ENCODE peak calls at places on chromosomes 7 and 10, in ten cellular contexts. One of them, this sample, is unnamed.
A peak's percentile ranks its signal among the peaks of the same experiment; 100 is the strongest.

GRCh38 chr10:133166504-133166827 is 6.4 kb downstream of the KNDC1 start:
- DNase-seq in GM23248: no peak
- DNase-seq in Karpas-422: no peak
- DNase-seq in OCI-LY7: no peak
- DNase-seq in hepatocyte: no peak
- DNase-seq in MM.1S: no peak
- DNase-seq in SK-N-SH: no peak
- DNase-seq in PC-3: no peak
- DNase-seq in PC-9: no peak
- DNase-seq in GM23338: no peak
- DNase-seq in this sample: no peak

GRCh38 chr10:51617576-51618298 is 81.7 kb downstream of the CSTF2T start:
- DNase-seq in GM23248: no peak
- DNase-seq in Karpas-422: no peak
- DNase-seq in OCI-LY7: no peak
- DNase-seq in hepatocyte: no peak
- DNase-seq in MM.1S: no peak
- DNase-seq in SK-N-SH: no peak
- DNase-seq in PC-3: peak; percentile 47
- DNase-seq in PC-9: no peak
- DNase-seq in GM23338: no peak
- DNase-seq in this sample: no peak

GRCh38 chr7:122942059-122942458 is 53.4 kb downstream of the TAS2R16 start:
- DNase-seq in GM23248: no peak
- DNase-seq in Karpas-422: no peak
- DNase-seq in OCI-LY7: no peak
- DNase-seq in hepatocyte: no peak
- DNase-seq in MM.1S: no peak
- DNase-seq in SK-N-SH: no peak
- DNase-seq in PC-3: no peak
- DNase-seq in PC-9: no peak
- DNase-seq in GM23338: peak; percentile 55
- DNase-seq in this sample: no peak

GRCh38 chr7:83691095-83691494 is 42.2 kb upstream of the SEMA3E start:
- DNase-seq in GM23248: no peak
- DNase-seq in Karpas-422: no peak
- DNase-seq in OCI-LY7: no peak
- DNase-seq in hepatocyte: no peak
- DNase-seq in MM.1S: no peak
- DNase-seq in SK-N-SH: no peak
- DNase-seq in PC-3: no peak
- DNase-seq in PC-9: no peak
- DNase-seq in GM23338: peak; percentile 49
- DNase-seq in this sample: no peak

GRCh38 chr10:90779573-90779972 is 78.3 kb downstream of the HTR7 start:
- DNase-seq in GM23248: peak; percentile 14
- DNase-seq in Karpas-422: peak; percentile 53
- DNase-seq in OCI-LY7: no peak
- DNase-seq in hepatocyte: no peak
- DNase-seq in MM.1S: no peak
- DNase-seq in SK-N-SH: no peak
- DNase-seq in PC-3: peak; percentile 56
- DNase-seq in PC-9: no peak
- DNase-seq in GM23338: peak; percentile 63
- DNase-seq in this sample: peak; percentile 8

GRCh38 chr10:93436577-93436976 is 45.6 kb downstream of the MYOF start:
- DNase-seq in GM23248: peak; percentile 97
- DNase-seq in Karpas-422: no peak
- DNase-seq in OCI-LY7: no peak
- DNase-seq in hepatocyte: peak; percentile 77
- DNase-seq in MM.1S: no peak
- DNase-seq in SK-N-SH: no peak
- DNase-seq in PC-3: peak; percentile 76
- DNase-seq in PC-9: no peak
- DNase-seq in GM23338: peak; percentile 20
- DNase-seq in this sample: no peak

GRCh38 chr7:45653209-45653907 is 79.2 kb downstream of the ADCY1 start:
- DNase-seq in GM23248: no peak
- DNase-seq in Karpas-422: no peak
- DNase-seq in OCI-LY7: no peak
- DNase-seq in hepatocyte: no peak
- DNase-seq in MM.1S: no peak
- DNase-seq in SK-N-SH: no peak
- DNase-seq in PC-3: no peak
- DNase-seq in PC-9: no peak
- DNase-seq in GM23338: no peak
- DNase-seq in this sample: no peak

GRCh38 chr7:117381357-117381756 is 45.9 kb downstream of the ASZ1 start:
- DNase-seq in GM23248: no peak
- DNase-seq in Karpas-422: no peak
- DNase-seq in OCI-LY7: no peak
- DNase-seq in hepatocyte: no peak
- DNase-seq in MM.1S: no peak
- DNase-seq in SK-N-SH: no peak
- DNase-seq in PC-3: no peak
- DNase-seq in PC-9: no peak
- DNase-seq in GM23338: no peak
- DNase-seq in this sample: no peak

GRCh38 chr7:57819491-57819981 is 369.6 kb downstream of the ZNF716 start:
- DNase-seq in GM23248: no peak
- DNase-seq in Karpas-422: no peak
- DNase-seq in OCI-LY7: no peak
- DNase-seq in hepatocyte: no peak
- DNase-seq in MM.1S: no peak
- DNase-seq in SK-N-SH: peak; percentile 51
- DNase-seq in PC-3: no peak
- DNase-seq in PC-9: no peak
- DNase-seq in GM23338: no peak
- DNase-seq in this sample: no peak

GRCh38 chr7:152341039-152341913 is 94.5 kb downstream of the KMT2C start:
- DNase-seq in GM23248: peak; percentile 81
- DNase-seq in Karpas-422: peak; percentile 74
- DNase-seq in OCI-LY7: peak; percentile 86
- DNase-seq in hepatocyte: peak; percentile 67
- DNase-seq in MM.1S: peak; percentile 35
- DNase-seq in SK-N-SH: peak; percentile 71
- DNase-seq in PC-3: peak; percentile 67
- DNase-seq in PC-9: peak; percentile 21
- DNase-seq in GM23338: peak; percentile 28
- DNase-seq in this sample: peak; percentile 44

GRCh38 chr7:87872356-87872755 is 3.8 kb downstream of the SLC25A40 start:
- DNase-seq in GM23248: no peak
- DNase-seq in Karpas-422: no peak
- DNase-seq in OCI-LY7: no peak
- DNase-seq in hepatocyte: no peak
- DNase-seq in MM.1S: no peak
- DNase-seq in SK-N-SH: no peak
- DNase-seq in PC-3: no peak
- DNase-seq in PC-9: no peak
- DNase-seq in GM23338: no peak
- DNase-seq in this sample: no peak

GRCh38 chr10:50033481-50033880 is 34.3 kb upstream of the WASHC2A start:
- DNase-seq in GM23248: peak; percentile 83
- DNase-seq in Karpas-422: no peak
- DNase-seq in OCI-LY7: no peak
- DNase-seq in hepatocyte: no peak
- DNase-seq in MM.1S: no peak
- DNase-seq in SK-N-SH: no peak
- DNase-seq in PC-3: no peak
- DNase-seq in PC-9: no peak
- DNase-seq in GM23338: no peak
- DNase-seq in this sample: no peak

GRCh38 chr7:36088966-36089365 is 64.1 kb upstream of the EEPD1 start:
- DNase-seq in GM23248: no peak
- DNase-seq in Karpas-422: no peak
- DNase-seq in OCI-LY7: no peak
- DNase-seq in hepatocyte: no peak
- DNase-seq in MM.1S: no peak
- DNase-seq in SK-N-SH: no peak
- DNase-seq in PC-3: no peak
- DNase-seq in PC-9: no peak
- DNase-seq in GM23338: peak; percentile 4
- DNase-seq in this sample: no peak

GRCh38 chr10:82358486-82359097 is 483.6 kb downstream of the NRG3 start:
- DNase-seq in GM23248: peak; percentile 79
- DNase-seq in Karpas-422: no peak
- DNase-seq in OCI-LY7: no peak
- DNase-seq in hepatocyte: no peak
- DNase-seq in MM.1S: no peak
- DNase-seq in SK-N-SH: no peak
- DNase-seq in PC-3: no peak
- DNase-seq in PC-9: no peak
- DNase-seq in GM23338: no peak
- DNase-seq in this sample: no peak

GRCh38 chr7:110774066-110774465 is 316.9 kb upstream of the LRRN3 start:
- DNase-seq in GM23248: no peak
- DNase-seq in Karpas-422: no peak
- DNase-seq in OCI-LY7: no peak
- DNase-seq in hepatocyte: peak; percentile 6
- DNase-seq in MM.1S: no peak
- DNase-seq in SK-N-SH: no peak
- DNase-seq in PC-3: peak; percentile 57
- DNase-seq in PC-9: no peak
- DNase-seq in GM23338: no peak
- DNase-seq in this sample: no peak

GRCh38 chr7:34425631-34426384 is 232.2 kb upstream of the NPSR1 start:
- DNase-seq in GM23248: no peak
- DNase-seq in Karpas-422: no peak
- DNase-seq in OCI-LY7: no peak
- DNase-seq in hepatocyte: no peak
- DNase-seq in MM.1S: no peak
- DNase-seq in SK-N-SH: no peak
- DNase-seq in PC-3: no peak
- DNase-seq in PC-9: no peak
- DNase-seq in GM23338: no peak
- DNase-seq in this sample: no peak
- H3K9me2 ChIP-seq in GM23248: no peaks in the 10 kb centered on the region
- H3K9me2 ChIP-seq in Karpas-422: no peaks in the 10 kb centered on the region
- H3K9me2 ChIP-seq in OCI-LY7: no peaks in the 10 kb centered on the region
- H3K9me2 ChIP-seq in hepatocyte: no peaks in the 10 kb centered on the region
- H3K9me2 ChIP-seq in MM.1S: no peaks in the 10 kb centered on the region
- H3K9me2 ChIP-seq in SK-N-SH: no peaks in the 10 kb centered on the region
- H3K9me2 ChIP-seq in PC-3: no peaks in the 10 kb centered on the region
- H3K9me2 ChIP-seq in PC-9: no peaks in the 10 kb centered on the region
- H3K9me2 ChIP-seq in GM23338: no peaks in the 10 kb centered on the region
- H3K9me2 ChIP-seq in this sample: no peaks in the 10 kb centered on the region

DNA sequence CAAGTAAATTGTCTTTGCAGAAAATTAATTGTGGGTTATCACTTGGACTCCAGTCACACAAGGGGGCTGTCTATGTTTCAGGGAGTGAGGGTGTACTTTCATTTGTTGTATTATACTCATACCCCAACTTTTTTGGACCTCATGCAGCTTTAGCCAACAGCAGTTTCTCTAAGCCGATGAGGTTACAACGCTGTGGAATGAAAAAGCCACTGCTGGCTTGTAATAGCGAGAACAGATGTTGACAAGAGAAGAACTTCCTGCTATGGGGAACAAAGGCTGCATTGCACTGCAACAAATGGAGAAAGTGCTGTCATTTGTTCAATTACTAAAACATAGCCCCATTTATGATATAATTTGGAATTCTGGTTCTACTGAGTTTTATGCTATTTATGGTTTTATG is 104.2 kb upstream of the TMEM72 start:
- DNase-seq in GM23248: peak; percentile 15
- DNase-seq in Karpas-422: no peak
- DNase-seq in OCI-LY7: no peak
- DNase-seq in hepatocyte: no peak
- DNase-seq in MM.1S: no peak
- DNase-seq in SK-N-SH: no peak
- DNase-seq in PC-3: no peak
- DNase-seq in PC-9: no peak
- DNase-seq in GM23338: no peak
- DNase-seq in this sample: no peak
- H3K9me2 ChIP-seq in GM23248: no peaks in the 10 kb centered on the region
- H3K9me2 ChIP-seq in Karpas-422: no peaks in the 10 kb centered on the region
- H3K9me2 ChIP-seq in OCI-LY7: no peaks in the 10 kb centered on the region
- H3K9me2 ChIP-seq in hepatocyte: no peaks in the 10 kb centered on the region
- H3K9me2 ChIP-seq in MM.1S: no peaks in the 10 kb centered on the region
- H3K9me2 ChIP-seq in SK-N-SH: no peaks in the 10 kb centered on the region
- H3K9me2 ChIP-seq in PC-3: no peaks in the 10 kb centered on the region
- H3K9me2 ChIP-seq in PC-9: no peaks in the 10 kb centered on the region
- H3K9me2 ChIP-seq in GM23338: peaks cover 15% of the 10 kb centered on the region
- H3K9me2 ChIP-seq in this sample: no peaks in the 10 kb centered on the region

DNA sequence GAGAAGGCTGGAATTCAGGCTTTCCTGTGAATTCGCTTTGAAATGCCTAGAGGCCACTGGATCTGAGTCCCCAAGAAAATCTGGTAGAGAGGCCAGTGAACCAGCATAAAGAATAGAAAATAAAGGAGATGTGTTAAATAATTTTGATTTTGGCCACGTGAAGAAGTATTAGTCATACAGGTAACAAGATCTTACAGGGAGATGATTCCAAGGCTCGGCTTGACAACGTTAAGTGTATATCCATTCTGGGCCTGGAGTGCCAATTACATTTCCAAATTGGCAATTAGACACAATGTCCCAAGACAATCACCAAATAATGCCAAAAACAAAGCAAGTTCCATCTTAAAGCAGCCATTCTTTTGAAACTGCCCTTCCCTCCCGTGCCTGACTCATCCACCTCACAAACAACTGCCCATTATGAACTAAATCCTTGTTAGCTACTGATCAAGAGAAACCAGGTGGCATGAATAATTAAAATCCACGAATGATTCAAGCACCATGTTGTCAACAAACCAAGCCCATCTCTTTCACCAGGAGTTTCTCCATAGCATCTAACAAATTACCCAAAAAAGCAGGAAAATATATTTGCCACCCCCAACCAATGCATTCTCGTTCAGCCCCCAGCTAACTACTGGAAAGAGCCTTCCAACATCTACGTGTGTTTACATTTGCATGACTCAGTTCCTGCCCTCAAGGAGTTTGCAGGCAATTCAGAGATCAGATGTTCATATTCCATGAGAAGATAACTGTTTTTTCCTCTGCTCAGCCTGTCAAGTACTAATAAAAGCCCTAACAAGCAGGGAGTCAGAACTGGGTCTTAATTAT is 8.5 kb downstream of the KCNMA1 start:
- DNase-seq in GM23248: peak; percentile 31
- DNase-seq in Karpas-422: no peak
- DNase-seq in OCI-LY7: no peak
- DNase-seq in hepatocyte: no peak
- DNase-seq in MM.1S: no peak
- DNase-seq in SK-N-SH: no peak
- DNase-seq in PC-3: peak; percentile 99
- DNase-seq in PC-9: no peak
- DNase-seq in GM23338: peak; percentile 35
- DNase-seq in this sample: no peak
- H3K9me2 ChIP-seq in GM23248: no peaks in the 10 kb centered on the region
- H3K9me2 ChIP-seq in Karpas-422: no peaks in the 10 kb centered on the region
- H3K9me2 ChIP-seq in OCI-LY7: no peaks in the 10 kb centered on the region
- H3K9me2 ChIP-seq in hepatocyte: no peaks in the 10 kb centered on the region
- H3K9me2 ChIP-seq in MM.1S: no peaks in the 10 kb centered on the region
- H3K9me2 ChIP-seq in SK-N-SH: no peaks in the 10 kb centered on the region
- H3K9me2 ChIP-seq in PC-3: no peaks in the 10 kb centered on the region
- H3K9me2 ChIP-seq in PC-9: no peaks in the 10 kb centered on the region
- H3K9me2 ChIP-seq in GM23338: no peaks in the 10 kb centered on the region
- H3K9me2 ChIP-seq in this sample: no peaks in the 10 kb centered on the region

DNA sequence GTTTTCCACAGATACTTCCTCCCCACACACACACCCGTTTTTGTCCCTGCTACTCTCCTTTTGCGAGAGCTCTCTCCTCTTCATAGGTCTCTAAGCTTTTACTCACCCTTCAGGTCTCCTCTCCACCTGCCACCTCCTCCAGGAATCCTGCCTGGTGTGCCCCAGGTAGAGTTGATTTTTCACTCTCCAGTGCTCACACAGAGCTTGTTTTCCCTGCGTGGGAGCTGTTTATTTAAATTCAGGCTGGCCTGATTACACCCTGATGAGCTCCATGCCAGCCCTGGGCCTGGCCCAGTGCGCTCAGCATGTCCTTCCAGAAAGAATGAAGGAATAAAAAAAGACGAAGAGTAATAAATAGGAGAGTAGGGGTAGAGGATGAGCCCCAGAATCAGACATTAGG is 7.5 kb upstream of the CLDN4 start:
- DNase-seq in GM23248: no peak
- DNase-seq in Karpas-422: no peak
- DNase-seq in OCI-LY7: no peak
- DNase-seq in hepatocyte: no peak
- DNase-seq in MM.1S: no peak
- DNase-seq in SK-N-SH: no peak
- DNase-seq in PC-3: peak; percentile 15
- DNase-seq in PC-9: no peak
- DNase-seq in GM23338: no peak
- DNase-seq in this sample: no peak
- H3K9me2 ChIP-seq in GM23248: no peaks in the 10 kb centered on the region
- H3K9me2 ChIP-seq in Karpas-422: no peaks in the 10 kb centered on the region
- H3K9me2 ChIP-seq in OCI-LY7: no peaks in the 10 kb centered on the region
- H3K9me2 ChIP-seq in hepatocyte: no peaks in the 10 kb centered on the region
- H3K9me2 ChIP-seq in MM.1S: no peaks in the 10 kb centered on the region
- H3K9me2 ChIP-seq in SK-N-SH: no peaks in the 10 kb centered on the region
- H3K9me2 ChIP-seq in PC-3: no peaks in the 10 kb centered on the region
- H3K9me2 ChIP-seq in PC-9: no peaks in the 10 kb centered on the region
- H3K9me2 ChIP-seq in GM23338: no peaks in the 10 kb centered on the region
- H3K9me2 ChIP-seq in this sample: no peaks in the 10 kb centered on the region